ENCODE peak calls at places on chromosomes 13 and 19, in seven cellular contexts. One of them, this sample, is unnamed.
A peak's percentile ranks its signal among the peaks of the same experiment; 100 is the strongest.

GRCh38 chr13:44280461-44280860 is 93.2 kb upstream of the SERP2 start:
- DNase-seq in HCT116: no peak
- DNase-seq in IMR-90: peak; percentile 81
- DNase-seq in breast epithelium: no peak
- DNase-seq in ovary: no peak
- DNase-seq in lower leg skin: peak; percentile 25
- DNase-seq in body of pancreas: no peak
- DNase-seq in this sample: no peak

GRCh38 chr19:32178401-32178800 is 167.0 kb upstream of the ZNF507 start:
- DNase-seq in body of pancreas: no peak
- DNase-seq in IMR-90: no peak
- DNase-seq in ovary: no peak
- DNase-seq in HCT116: no peak
- DNase-seq in lower leg skin: peak; percentile 67
- DNase-seq in breast epithelium: no peak
- DNase-seq in this sample: no peak

GRCh38 chr19:50554212-50554611 is 14.0 kb downstream of the LRRC4B start:
- DNase-seq in HCT116: no peak
- DNase-seq in breast epithelium: no peak
- DNase-seq in lower leg skin: no peak
- DNase-seq in body of pancreas: no peak
- DNase-seq in ovary: no peak
- DNase-seq in IMR-90: no peak
- DNase-seq in this sample: no peak

GRCh38 chr19:54463531-54464043 is at the start of gene LENG9:
- DNase-seq in breast epithelium: peak; percentile 97
- DNase-seq in body of pancreas: peak; percentile 99
- DNase-seq in lower leg skin: peak; percentile 100
- DNase-seq in HCT116: peak; percentile 99
- DNase-seq in ovary: peak; percentile 96
- DNase-seq in IMR-90: peak; percentile 97
- DNase-seq in this sample: peak; percentile 93

GRCh38 chr13:99356216-99357089 is 49.3 kb upstream of the GPR183 start:
- DNase-seq in breast epithelium: no peak
- DNase-seq in lower leg skin: no peak
- DNase-seq in ovary: peak; percentile 64
- DNase-seq in body of pancreas: no peak
- DNase-seq in IMR-90: peak; percentile 87
- DNase-seq in HCT116: no peak
- DNase-seq in this sample: peak; percentile 33

GRCh38 chr13:20714563-20715339 is 11.3 kb downstream of the IL17D start:
- DNase-seq in HCT116: no peak
- DNase-seq in IMR-90: peak; percentile 49
- DNase-seq in breast epithelium: no peak
- DNase-seq in lower leg skin: no peak
- DNase-seq in body of pancreas: no peak
- DNase-seq in ovary: peak; percentile 79
- DNase-seq in this sample: no peak

GRCh38 chr19:43699506-43700367 is 16.1 kb upstream of the IRGC start:
- DNase-seq in body of pancreas: no peak
- DNase-seq in IMR-90: peak; percentile 28
- DNase-seq in ovary: peak; percentile 55
- DNase-seq in HCT116: no peak
- DNase-seq in lower leg skin: peak; percentile 86
- DNase-seq in breast epithelium: no peak
- DNase-seq in this sample: no peak

GRCh38 chr13:40026741-40027140 is 371.3 kb downstream of the COG6 start:
- DNase-seq in ovary: no peak
- DNase-seq in breast epithelium: no peak
- DNase-seq in HCT116: no peak
- DNase-seq in body of pancreas: no peak
- DNase-seq in IMR-90: no peak
- DNase-seq in lower leg skin: no peak
- DNase-seq in this sample: no peak

GRCh38 chr19:46602392-46603194 is 1.5 kb downstream of the CALM3 start:
- DNase-seq in lower leg skin: peak; percentile 86
- DNase-seq in IMR-90: no peak
- DNase-seq in breast epithelium: no peak
- DNase-seq in ovary: no peak
- DNase-seq in HCT116: no peak
- DNase-seq in body of pancreas: no peak
- DNase-seq in this sample: no peak

GRCh38 chr13:79485014-79485441 is 4.1 kb downstream of the NDFIP2 start:
- DNase-seq in HCT116: no peak
- DNase-seq in body of pancreas: peak; percentile 41
- DNase-seq in ovary: no peak
- DNase-seq in breast epithelium: no peak
- DNase-seq in lower leg skin: no peak
- DNase-seq in IMR-90: peak; percentile 83
- DNase-seq in this sample: no peak

GRCh38 chr19:48738557-48739399 is 1.6 kb downstream of the RASIP1 start:
- DNase-seq in lower leg skin: peak; percentile 98
- DNase-seq in ovary: peak; percentile 95
- DNase-seq in IMR-90: peak; percentile 65
- DNase-seq in body of pancreas: peak; percentile 98
- DNase-seq in breast epithelium: peak; percentile 96
- DNase-seq in HCT116: peak; percentile 82
- DNase-seq in this sample: peak; percentile 85

GRCh38 chr19:52963229-52963760 is 614 bp upstream of the ZNF816 start:
- DNase-seq in breast epithelium: no peak
- DNase-seq in lower leg skin: peak; percentile 88
- DNase-seq in body of pancreas: peak; percentile 21
- DNase-seq in ovary: peak; percentile 41
- DNase-seq in HCT116: no peak
- DNase-seq in IMR-90: no peak
- DNase-seq in this sample: peak; percentile 24

GRCh38 chr19:4061178-4061682 is 5.5 kb downstream of the ZBTB7A start:
- DNase-seq in HCT116: no peak
- DNase-seq in ovary: peak; percentile 78
- DNase-seq in breast epithelium: peak; percentile 88
- DNase-seq in body of pancreas: peak; percentile 90
- DNase-seq in lower leg skin: peak; percentile 98
- DNase-seq in IMR-90: no peak
- DNase-seq in this sample: peak; percentile 77

GRCh38 chr19:1049106-1049505 is 9.2 kb downstream of the ABCA7 start:
- DNase-seq in breast epithelium: no peak
- DNase-seq in HCT116: no peak
- DNase-seq in IMR-90: no peak
- DNase-seq in lower leg skin: no peak
- DNase-seq in ovary: no peak
- DNase-seq in body of pancreas: no peak
- DNase-seq in this sample: no peak

GRCh38 chr13:67224148-67224846 is 5.8 kb downstream of the PCDH9 start:
- DNase-seq in body of pancreas: peak; percentile 77
- DNase-seq in breast epithelium: peak; percentile 82
- DNase-seq in HCT116: peak; percentile 59
- DNase-seq in ovary: peak; percentile 71
- DNase-seq in lower leg skin: peak; percentile 91
- DNase-seq in IMR-90: peak; percentile 82
- DNase-seq in this sample: peak; percentile 9

GRCh38 chr19:32971012-32971595 is 654 bp downstream of the CEP89 start:
- DNase-seq in ovary: no peak
- DNase-seq in HCT116: no peak
- DNase-seq in body of pancreas: no peak
- DNase-seq in lower leg skin: no peak
- DNase-seq in breast epithelium: no peak
- DNase-seq in IMR-90: no peak
- DNase-seq in this sample: no peak

GRCh38 chr13:75512253-75512652 is 25.4 kb downstream of the COMMD6 start:
- DNase-seq in lower leg skin: no peak
- DNase-seq in body of pancreas: no peak
- DNase-seq in HCT116: no peak
- DNase-seq in breast epithelium: no peak
- DNase-seq in IMR-90: no peak
- DNase-seq in ovary: no peak
- DNase-seq in this sample: no peak

GRCh38 chr19:49772850-49773432 is 6.1 kb downstream of the AP2A1 start:
- DNase-seq in ovary: no peak
- DNase-seq in lower leg skin: no peak
- DNase-seq in body of pancreas: no peak
- DNase-seq in IMR-90: no peak
- DNase-seq in HCT116: no peak
- DNase-seq in breast epithelium: no peak
- DNase-seq in this sample: no peak

GRCh38 chr13:50521750-50522149 is 321.7 kb downstream of the DLEU7 start:
- DNase-seq in HCT116: no peak
- DNase-seq in lower leg skin: no peak
- DNase-seq in body of pancreas: no peak
- DNase-seq in breast epithelium: no peak
- DNase-seq in IMR-90: peak; percentile 30
- DNase-seq in ovary: no peak
- DNase-seq in this sample: no peak

GRCh38 chr19:8144273-8144672 is 5.1 kb downstream of the FBN3 start:
- DNase-seq in lower leg skin: no peak
- DNase-seq in ovary: no peak
- DNase-seq in IMR-90: no peak
- DNase-seq in breast epithelium: no peak
- DNase-seq in body of pancreas: no peak
- DNase-seq in HCT116: no peak
- DNase-seq in this sample: no peak

GRCh38 chr19:16062789-16063188 is 13.5 kb upstream of the TPM4 start:
- DNase-seq in body of pancreas: peak; percentile 46
- DNase-seq in breast epithelium: no peak
- DNase-seq in IMR-90: no peak
- DNase-seq in lower leg skin: peak; percentile 87
- DNase-seq in ovary: no peak
- DNase-seq in HCT116: no peak
- DNase-seq in this sample: no peak

GRCh38 chr13:72567566-72567965 is 159.9 kb downstream of the MZT1 start:
- DNase-seq in IMR-90: no peak
- DNase-seq in breast epithelium: no peak
- DNase-seq in ovary: no peak
- DNase-seq in body of pancreas: no peak
- DNase-seq in lower leg skin: no peak
- DNase-seq in HCT116: no peak
- DNase-seq in this sample: no peak

GRCh38 chr13:90485441-90485840 is 862.0 kb upstream of the MIR17HG start:
- DNase-seq in body of pancreas: no peak
- DNase-seq in IMR-90: peak; percentile 65
- DNase-seq in lower leg skin: no peak
- DNase-seq in ovary: no peak
- DNase-seq in HCT116: no peak
- DNase-seq in breast epithelium: no peak
- DNase-seq in this sample: peak; percentile 28

GRCh38 chr13:23160241-23161175 is 20.3 kb upstream of the SGCG start:
- DNase-seq in HCT116: no peak
- DNase-seq in body of pancreas: no peak
- DNase-seq in IMR-90: no peak
- DNase-seq in lower leg skin: no peak
- DNase-seq in breast epithelium: no peak
- DNase-seq in ovary: no peak
- DNase-seq in this sample: no peak

DNA sequence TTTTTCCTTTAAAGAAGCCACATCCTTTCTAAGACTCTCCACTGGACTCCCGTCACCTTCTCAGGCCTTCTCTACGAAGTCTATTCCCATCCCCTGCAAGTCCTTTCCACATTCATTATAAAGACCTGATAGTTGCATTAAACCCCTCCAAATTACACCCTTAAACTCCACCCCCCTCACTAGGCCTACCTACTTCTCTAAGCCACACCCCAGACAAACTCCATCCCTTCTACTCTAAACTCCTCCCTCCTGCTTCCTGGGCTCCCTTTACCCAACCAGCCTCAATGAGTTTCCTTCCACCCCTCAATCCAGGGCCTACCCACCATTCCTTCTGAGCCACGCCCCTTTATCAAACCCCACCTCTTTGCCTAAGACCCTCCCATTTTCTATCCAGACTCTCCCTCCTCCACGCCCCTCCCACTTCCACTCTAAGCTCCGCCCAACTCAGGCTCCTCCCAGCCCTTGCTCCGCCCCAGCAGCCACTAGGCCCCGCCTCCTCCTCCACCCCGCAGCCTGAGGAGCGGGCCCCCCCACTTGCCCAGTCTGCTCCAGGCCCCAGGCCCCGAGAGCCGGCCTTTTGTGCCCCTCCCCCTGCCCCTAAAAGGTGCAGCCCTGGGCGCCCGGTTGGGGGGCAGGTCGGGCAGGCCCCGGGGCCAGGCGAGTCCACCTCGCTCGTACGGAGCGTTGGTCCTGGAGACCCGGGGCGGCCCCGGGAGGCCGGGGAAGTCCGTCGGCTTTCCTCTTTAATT is 424 bp downstream of the FIZ1 start:
- DNase-seq in HCT116: peak; percentile 98
- DNase-seq in ovary: peak; percentile 96
- DNase-seq in body of pancreas: peak; percentile 92
- DNase-seq in IMR-90: peak; percentile 96
- DNase-seq in breast epithelium: peak; percentile 91
- DNase-seq in lower leg skin: peak; percentile 98
- DNase-seq in this sample: peak; percentile 98
- TF ChIP-seq POLR2A in HCT116: no peak
- TF ChIP-seq POLR2A in ovary: peak; percentile 25
- TF ChIP-seq POLR2A in body of pancreas: peak; percentile 53
- TF ChIP-seq POLR2A in IMR-90: peak; percentile 78
- TF ChIP-seq POLR2A in breast epithelium: no peak
- TF ChIP-seq POLR2A in lower leg skin: no peak
- TF ChIP-seq POLR2A in this sample: no peak

GRCh38 chr13:112733112-112733511 is 43.3 kb downstream of the ATP11A start:
- DNase-seq in ovary: peak; percentile 7
- DNase-seq in IMR-90: no peak
- DNase-seq in body of pancreas: no peak
- DNase-seq in HCT116: no peak
- DNase-seq in lower leg skin: no peak
- DNase-seq in breast epithelium: no peak
- DNase-seq in this sample: no peak
- TF ChIP-seq POLR2A in ovary: no peak
- TF ChIP-seq POLR2A in IMR-90: no peak
- TF ChIP-seq POLR2A in body of pancreas: no peak
- TF ChIP-seq POLR2A in HCT116: no peak
- TF ChIP-seq POLR2A in lower leg skin: no peak
- TF ChIP-seq POLR2A in breast epithelium: no peak
- TF ChIP-seq POLR2A in this sample: no peak

GRCh38 chr19:40420766-40421467 is 4.9 kb downstream of the SERTAD1 start:
- DNase-seq in IMR-90: peak; percentile 92
- DNase-seq in breast epithelium: peak; percentile 95
- DNase-seq in ovary: peak; percentile 97
- DNase-seq in lower leg skin: peak; percentile 98
- DNase-seq in HCT116: peak; percentile 82
- DNase-seq in body of pancreas: peak; percentile 95
- DNase-seq in this sample: peak; percentile 96
- TF ChIP-seq POLR2A in IMR-90: no peak
- TF ChIP-seq POLR2A in breast epithelium: peak; percentile 86
- TF ChIP-seq POLR2A in ovary: peak; percentile 83
- TF ChIP-seq POLR2A in lower leg skin: no peak
- TF ChIP-seq POLR2A in HCT116: peak; percentile 65
- TF ChIP-seq POLR2A in body of pancreas: peak; percentile 98
- TF ChIP-seq POLR2A in this sample: peak; percentile 45

GRCh38 chr13:46553886-46554855 is 1.2 kb downstream of the LRCH1 start:
- DNase-seq in body of pancreas: peak; percentile 63
- DNase-seq in IMR-90: peak; percentile 95
- DNase-seq in breast epithelium: peak; percentile 69
- DNase-seq in lower leg skin: peak; percentile 94
- DNase-seq in ovary: peak; percentile 79
- DNase-seq in HCT116: peak; percentile 55
- DNase-seq in this sample: peak; percentile 41
- TF ChIP-seq POLR2A in body of pancreas: peak; percentile 55
- TF ChIP-seq POLR2A in IMR-90: peak; percentile 38
- TF ChIP-seq POLR2A in breast epithelium: no peak
- TF ChIP-seq POLR2A in lower leg skin: no peak
- TF ChIP-seq POLR2A in ovary: no peak
- TF ChIP-seq POLR2A in HCT116: peak; percentile 50
- TF ChIP-seq POLR2A in this sample: no peak

GRCh38 chr13:32426981-32427851 is 714 bp downstream of the N4BP2L1 start:
- DNase-seq in ovary: peak; percentile 78
- DNase-seq in IMR-90: peak; percentile 29
- DNase-seq in breast epithelium: peak; percentile 62
- DNase-seq in body of pancreas: peak; percentile 64
- DNase-seq in HCT116: no peak
- DNase-seq in lower leg skin: peak; percentile 90
- DNase-seq in this sample: no peak
- TF ChIP-seq POLR2A in ovary: peak; percentile 16
- TF ChIP-seq POLR2A in IMR-90: no peak
- TF ChIP-seq POLR2A in breast epithelium: no peak
- TF ChIP-seq POLR2A in body of pancreas: peak; percentile 46
- TF ChIP-seq POLR2A in HCT116: no peak
- TF ChIP-seq POLR2A in lower leg skin: no peak
- TF ChIP-seq POLR2A in this sample: no peak